ENCODE peak calls at places on chromosomes 6 and 20, in eight cellular contexts. X, T, S, W, M, H, F and Y are unnamed samples.

GRCh38 chr6:11632795-11633511 is 95.4 kb downstream of the TMEM170B start:
- DNase-seq in X (peak; percentile 22), T (no peak), S (no peak), W (no peak), M (peak; percentile 45), H (no peak), F (no peak), Y (no peak)

GRCh38 chr6:15907914-15908518 is 220.9 kb upstream of the MYLIP start:
- DNase-seq in X (no peak), T (no peak), S (no peak), W (no peak), M (no peak), H (no peak), F (no peak), Y (no peak)

GRCh38 chr6:144559865-144560603 is 274.9 kb downstream of the UTRN start:
- DNase-seq in X (no peak), T (no peak), S (no peak), W (no peak), M (peak; percentile 25), H (no peak), F (no peak), Y (no peak)

GRCh38 chr6:31114970-31115849 is 610 bp downstream of the PSORS1C1 start:
- DNase-seq in X (no peak), T (no peak), S (no peak), W (no peak), M (peak; percentile 56), H (no peak), F (no peak), Y (no peak)

GRCh38 chr6:32173051-32173727 is 2.7 kb downstream of the AGPAT1 start:
- DNase-seq in X (no peak), T (no peak), S (no peak), W (no peak), M (no peak), H (no peak), F (no peak), Y (no peak)

GRCh38 chr6:133890941-133891813 is 2.3 kb downstream of the TCF21 start:
- DNase-seq in X (peak; percentile 58), T (peak; percentile 44), S (peak; percentile 66), W (no peak), M (peak; percentile 81), H (no peak), F (no peak), Y (no peak)

GRCh38 chr6:31070711-31071197 is 41.6 kb downstream of the C6orf15 start:
- DNase-seq in X (no peak), T (no peak), S (no peak), W (no peak), M (peak; percentile 81), H (no peak), F (no peak), Y (no peak)

GRCh38 chr6:3356056-3356823 is 97.5 kb downstream of the PSMG4 start:
- DNase-seq in X (no peak), T (peak; percentile 56), S (peak; percentile 75), W (peak; percentile 68), M (peak; percentile 75), H (peak; percentile 64), F (peak; percentile 86), Y (peak; percentile 82)

GRCh38 chr6:139941826-139942225 is 567.4 kb upstream of the CITED2 start:
- DNase-seq in X (no peak), T (no peak), S (no peak), W (no peak), M (no peak), H (no peak), F (no peak), Y (no peak)

GRCh38 chr6:139943391-139943790 is 568.9 kb upstream of the CITED2 start:
- DNase-seq in X (no peak), T (no peak), S (no peak), W (no peak), M (peak; percentile 84), H (no peak), F (no peak), Y (no peak)

GRCh38 chr6:139942333-139942732 is 567.9 kb upstream of the CITED2 start:
- DNase-seq in X (no peak), T (no peak), S (no peak), W (no peak), M (no peak), H (no peak), F (no peak), Y (no peak)

GRCh38 chr6:139940741-139941712 is 566.6 kb upstream of the CITED2 start:
- DNase-seq in X (no peak), T (no peak), S (no peak), W (no peak), M (peak; percentile 46), H (no peak), F (no peak), Y (no peak)

GRCh38 chr6:139939189-139939979 is 564.9 kb upstream of the CITED2 start:
- DNase-seq in X (no peak), T (no peak), S (no peak), W (no peak), M (no peak), H (no peak), F (no peak), Y (no peak)
- H3K4me1 ChIP-seq in X (no peaks in the 10 kb centered on the region), T (peaks cover 21% of the 10 kb centered on the region), S (peaks cover 8% of the 10 kb centered on the region), W (peaks cover 8% of the 10 kb centered on the region), M (peaks cover 4% of the 10 kb centered on the region), H (no peaks in the 10 kb centered on the region), F (peaks cover 45% of the 10 kb centered on the region), Y (peaks cover 22% of the 10 kb centered on the region)

DNA sequence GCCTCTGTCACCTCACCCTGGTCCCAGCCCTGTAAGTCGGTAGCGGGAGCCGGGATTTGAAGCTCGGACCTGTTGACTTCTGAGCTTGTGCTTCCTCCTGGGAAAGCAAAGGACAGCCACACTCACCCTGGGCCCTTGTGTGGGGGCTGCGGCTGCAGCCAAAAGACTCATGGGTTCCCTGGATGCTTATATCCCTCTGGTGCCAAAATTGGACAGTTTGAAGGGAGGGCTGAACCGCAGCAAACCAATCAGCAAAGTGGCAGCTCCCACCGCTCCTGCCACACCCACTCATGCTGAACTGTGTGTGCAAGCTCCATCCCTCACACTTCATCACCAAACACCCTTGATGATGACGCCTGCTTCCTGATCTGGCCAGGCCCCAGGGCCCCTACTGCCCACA is 3.9 kb upstream of the CCN5 start:
- DNase-seq in X (no peak), T (peak; percentile 55), S (no peak), W (no peak), M (peak; percentile 71), H (no peak), F (peak; percentile 68), Y (peak; percentile 66)
- H3K4me1 ChIP-seq in X (peaks cover 7% of the 10 kb centered on the region), T (peaks cover 63% of the 10 kb centered on the region), S (peaks cover 20% of the 10 kb centered on the region), W (peaks cover 21% of the 10 kb centered on the region), M (peaks cover 14% of the 10 kb centered on the region), H (no peaks in the 10 kb centered on the region), F (peaks cover 81% of the 10 kb centered on the region), Y (peaks cover 44% of the 10 kb centered on the region)

DNA sequence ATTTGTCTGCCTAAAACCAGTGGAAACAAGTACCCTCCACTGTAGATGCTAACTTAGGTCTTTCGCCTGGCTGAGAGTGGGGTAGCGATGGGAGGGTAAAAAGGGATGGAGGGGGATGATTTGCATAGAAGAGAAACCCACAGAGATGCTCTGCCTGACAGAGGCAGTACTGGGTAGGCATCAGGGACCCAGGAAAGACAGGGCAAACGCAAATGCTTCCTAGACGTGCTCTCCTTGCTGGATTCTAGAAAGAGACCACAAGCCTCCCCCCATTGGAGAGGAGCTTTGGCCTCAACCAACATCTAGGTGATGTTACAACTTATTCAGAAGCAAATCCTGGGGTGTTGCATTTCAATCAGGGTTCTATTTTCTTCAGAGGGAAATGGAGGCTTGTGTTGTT is 3.2 kb downstream of the OLIG3 start:
- DNase-seq in X (no peak), T (no peak), S (no peak), W (no peak), M (no peak), H (no peak), F (no peak), Y (no peak)
- H3K4me1 ChIP-seq in X (peaks cover 37% of the 10 kb centered on the region), T (peaks cover 46% of the 10 kb centered on the region), S (peaks cover 20% of the 10 kb centered on the region), W (peaks cover 5% of the 10 kb centered on the region), M (no peaks in the 10 kb centered on the region), H (no peaks in the 10 kb centered on the region), F (peaks cover 39% of the 10 kb centered on the region), Y (no peaks in the 10 kb centered on the region)

DNA sequence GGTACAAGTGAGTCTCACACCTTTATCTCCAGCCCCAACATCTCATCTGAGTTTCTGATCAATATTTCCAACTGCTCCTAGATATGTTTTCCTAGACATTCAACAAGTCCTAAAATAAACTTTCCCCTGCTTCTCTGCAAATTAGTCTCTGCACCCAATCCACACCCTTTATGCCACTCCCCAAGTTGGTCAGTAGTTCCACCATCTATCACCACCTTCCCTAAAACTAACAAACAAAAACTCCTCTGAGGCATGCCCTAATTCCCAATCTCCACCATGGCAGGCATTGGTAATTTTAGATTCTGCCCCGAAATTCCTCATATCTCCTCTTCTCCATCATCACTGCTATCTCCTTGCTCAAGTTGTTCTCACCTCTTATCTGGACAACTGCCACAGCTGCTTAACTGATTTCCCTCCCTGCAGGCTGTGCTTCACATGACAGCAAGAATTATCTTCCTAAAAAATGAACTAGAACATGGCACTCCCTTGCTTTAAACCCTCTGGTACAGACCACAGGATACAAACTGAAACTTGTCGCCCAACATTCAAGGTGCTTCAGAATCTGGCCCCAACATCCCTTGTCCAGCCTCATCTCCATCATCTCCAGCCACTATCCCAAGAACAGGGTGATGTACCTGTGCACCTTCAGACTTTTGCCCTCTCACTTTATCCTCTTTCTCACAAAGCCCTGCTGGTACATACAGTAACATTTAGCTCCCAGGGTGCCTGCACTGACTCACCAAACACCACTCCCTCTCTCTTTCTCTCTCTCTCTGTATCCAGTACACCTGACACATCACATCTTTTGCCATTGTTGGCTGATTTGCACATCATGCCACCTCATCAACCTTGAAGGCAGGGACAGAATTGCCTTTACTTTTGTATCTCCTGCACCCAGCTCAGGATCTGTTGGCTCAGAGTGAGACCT is 55.5 kb downstream of the ZHX3 start:
- DNase-seq in X (no peak), T (no peak), S (no peak), W (no peak), M (no peak), H (no peak), F (no peak), Y (no peak)
- H3K4me1 ChIP-seq in X (no peaks in the 10 kb centered on the region), T (peaks cover 29% of the 10 kb centered on the region), S (no peaks in the 10 kb centered on the region), W (peaks cover 4% of the 10 kb centered on the region), M (no peaks in the 10 kb centered on the region), H (no peaks in the 10 kb centered on the region), F (peaks cover 36% of the 10 kb centered on the region), Y (peaks cover 3% of the 10 kb centered on the region)